ENCODE peak calls at places on chromosomes 4 and X, in seven cellular contexts. E, P, L, B, O, M and H are unnamed samples.

GRCh38 chr4:80619070-80619674 is 283.6 kb downstream of the CFAP299 start:
- DNase-seq in B (no peak), M (peak; percentile 10), E (no peak), O (peak; percentile 31), L (no peak), P (no peak), H (no peak)

GRCh38 chr4:164402554-164402953 is 351.4 kb upstream of the SMIM31 start:
- DNase-seq in E (no peak), O (no peak), L (no peak), M (no peak), P (no peak), B (no peak), H (no peak)

GRCh38 chr4:26719954-26720552 is 136.2 kb downstream of the TBC1D19 start:
- DNase-seq in B (no peak), E (no peak), P (no peak), M (peak; percentile 21), O (no peak), L (no peak), H (no peak)

GRCh38 chrX:154040307-154040756 is 20.6 kb upstream of the IRAK1 start:
- DNase-seq in M (no peak), L (no peak), P (no peak), E (no peak), O (no peak), B (no peak), H (no peak)

GRCh38 chr4:5891563-5892320 is 1.1 kb downstream of the CRMP1 start:
- DNase-seq in B (no peak), P (no peak), O (no peak), M (no peak), E (no peak), L (no peak), H (no peak)

GRCh38 chrX:152154050-152154449 is 15.7 kb upstream of the MAGEA10 start:
- DNase-seq in O (no peak), B (no peak), M (peak; percentile 56), E (no peak), L (no peak), P (no peak), H (no peak)

GRCh38 chr4:177419416-177419815 is 22.8 kb downstream of the AGA start:
- DNase-seq in P (no peak), B (no peak), O (no peak), M (no peak), E (no peak), L (no peak), H (no peak)

GRCh38 chrX:111431007-111431406 is 19.0 kb upstream of the DCX start:
- DNase-seq in L (no peak), O (no peak), B (no peak), P (no peak), M (no peak), E (no peak), H (no peak)

GRCh38 chr4:38531126-38531737 is 132.8 kb upstream of the KLF3 start:
- DNase-seq in O (no peak), M (peak; percentile 55), L (no peak), E (no peak), B (no peak), P (no peak), H (no peak)

DNA sequence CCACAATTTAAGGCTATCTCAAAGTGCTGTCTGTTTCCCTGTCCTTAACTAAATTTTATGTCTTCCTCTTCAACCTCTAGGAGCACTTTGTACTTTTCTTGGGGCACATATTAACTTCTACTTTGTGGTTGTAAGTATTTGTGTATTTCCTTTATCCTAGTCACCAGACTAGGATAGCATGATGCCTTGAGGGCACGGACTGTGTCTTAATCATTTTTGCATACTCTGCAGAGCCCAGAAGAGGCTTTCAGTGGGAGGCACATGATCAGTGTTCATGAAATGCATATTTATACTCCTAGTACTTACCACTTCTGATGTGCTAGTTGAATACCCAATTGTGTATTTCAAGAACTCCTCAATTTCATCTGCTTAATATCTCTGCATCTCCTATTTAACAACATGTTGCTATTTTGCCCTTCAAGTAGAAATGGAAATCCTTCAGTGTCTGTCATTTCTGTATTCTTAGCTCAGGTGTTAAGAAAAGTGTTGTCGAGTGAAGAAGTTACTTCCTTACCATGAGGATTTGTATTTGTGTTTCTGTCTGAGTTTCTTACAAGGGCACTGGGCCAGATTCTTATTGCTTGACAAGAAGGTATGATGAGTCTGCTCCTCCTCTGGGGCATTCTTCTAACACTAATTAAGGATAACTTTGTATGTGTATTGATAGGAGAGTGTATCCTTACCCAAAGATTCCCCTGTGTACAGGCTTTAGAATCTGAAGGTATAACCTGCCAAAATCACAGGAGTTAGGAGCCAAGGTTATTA is 28.3 kb upstream of the PGRMC2 start:
- DNase-seq in O (no peak), L (no peak), B (no peak), M (no peak), E (no peak), P (no peak), H (no peak)
- TF ChIP-seq POLR2A in O (no peak), L (no peak), B (no peak), M (no peak), E (no peak), P (no peak), H (no peak)

GRCh38 chr4:119212964-119213606 is 572 bp downstream of the USP53 start:
- DNase-seq in L (peak; percentile 85), O (peak; percentile 79), M (peak; percentile 93), B (peak; percentile 92), P (peak; percentile 94), E (peak; percentile 74), H (peak; percentile 50)
- TF ChIP-seq POLR2A in L (no peak), O (no peak), M (no peak), B (no peak), P (no peak), E (no peak), H (peak; percentile 42)

GRCh38 chr4:115871596-115871995 is 758.2 kb upstream of the NDST4 start:
- DNase-seq in B (no peak), E (no peak), M (no peak), O (no peak), L (no peak), P (no peak), H (no peak)
- TF ChIP-seq POLR2A in B (no peak), E (no peak), M (no peak), O (no peak), L (no peak), P (no peak), H (no peak)

GRCh38 chr4:8269535-8270417 is at the start of gene HTRA3:
- DNase-seq in O (peak; percentile 43), L (peak; percentile 35), E (no peak), M (no peak), B (no peak), P (no peak), H (no peak)
- TF ChIP-seq POLR2A in O (no peak), L (no peak), E (no peak), M (no peak), B (no peak), P (peak; percentile 65), H (peak; percentile 88)